ENCODE peak calls at places on chromosomes 3 and 15, in eight cellular contexts. One of them, this sample, is unnamed.

GRCh38 chr15:50224606-50225005 is 40.9 kb downstream of the HDC start:
- DNase-seq in uterus: no peak
- DNase-seq in transverse colon: no peak
- DNase-seq in sigmoid colon: no peak
- DNase-seq in tibial nerve: no peak
- DNase-seq in GM12892: no peak
- DNase-seq in ovary: no peak
- DNase-seq in prostate gland: no peak
- DNase-seq in this sample: no peak

GRCh38 chr3:133374706-133375105 is 25.1 kb upstream of the BFSP2 start:
- DNase-seq in uterus: no peak
- DNase-seq in transverse colon: no peak
- DNase-seq in sigmoid colon: no peak
- DNase-seq in tibial nerve: no peak
- DNase-seq in GM12892: no peak
- DNase-seq in ovary: no peak
- DNase-seq in prostate gland: no peak
- DNase-seq in this sample: no peak

GRCh38 chr3:147843331-147843730 is 434.2 kb downstream of the ZIC1 start:
- DNase-seq in uterus: no peak
- DNase-seq in transverse colon: no peak
- DNase-seq in sigmoid colon: no peak
- DNase-seq in tibial nerve: no peak
- DNase-seq in GM12892: no peak
- DNase-seq in ovary: no peak
- DNase-seq in prostate gland: no peak
- DNase-seq in this sample: no peak

GRCh38 chr3:133296315-133296917 is 103.4 kb upstream of the BFSP2 start:
- DNase-seq in uterus: no peak
- DNase-seq in transverse colon: no peak
- DNase-seq in sigmoid colon: no peak
- DNase-seq in tibial nerve: no peak
- DNase-seq in GM12892: no peak
- DNase-seq in ovary: no peak
- DNase-seq in prostate gland: no peak
- DNase-seq in this sample: no peak

GRCh38 chr3:149541091-149541491 is 66.6 kb downstream of the TM4SF4 start:
- DNase-seq in uterus: no peak
- DNase-seq in transverse colon: no peak
- DNase-seq in sigmoid colon: no peak
- DNase-seq in tibial nerve: no peak
- DNase-seq in GM12892: no peak
- DNase-seq in ovary: no peak
- DNase-seq in prostate gland: no peak
- DNase-seq in this sample: no peak

GRCh38 chr15:30973379-30973778 is 18.0 kb downstream of the MTMR10 start:
- DNase-seq in uterus: no peak
- DNase-seq in transverse colon: no peak
- DNase-seq in sigmoid colon: no peak
- DNase-seq in tibial nerve: no peak
- DNase-seq in GM12892: no peak
- DNase-seq in ovary: no peak
- DNase-seq in prostate gland: no peak
- DNase-seq in this sample: no peak

GRCh38 chr3:183490211-183490601 is 61.8 kb upstream of the MCF2L2 start:
- DNase-seq in uterus: no peak
- DNase-seq in transverse colon: no peak
- DNase-seq in sigmoid colon: no peak
- DNase-seq in tibial nerve: no peak
- DNase-seq in GM12892: no peak
- DNase-seq in ovary: no peak
- DNase-seq in prostate gland: no peak
- DNase-seq in this sample: no peak

GRCh38 chr3:111238896-111239295 is 167.3 kb downstream of the NECTIN3 start:
- DNase-seq in uterus: no peak
- DNase-seq in transverse colon: no peak
- DNase-seq in sigmoid colon: no peak
- DNase-seq in tibial nerve: no peak
- DNase-seq in GM12892: no peak
- DNase-seq in ovary: no peak
- DNase-seq in prostate gland: no peak
- DNase-seq in this sample: no peak

GRCh38 chr15:38652998-38653397 is 88.4 kb upstream of the RASGRP1 start:
- DNase-seq in uterus: no peak
- DNase-seq in transverse colon: peak; percentile 41
- DNase-seq in sigmoid colon: no peak
- DNase-seq in tibial nerve: no peak
- DNase-seq in GM12892: no peak
- DNase-seq in ovary: no peak
- DNase-seq in prostate gland: no peak
- DNase-seq in this sample: no peak

GRCh38 chr15:99526671-99527070 is 39.1 kb upstream of the MEF2A start:
- DNase-seq in uterus: no peak
- DNase-seq in transverse colon: no peak
- DNase-seq in sigmoid colon: no peak
- DNase-seq in tibial nerve: no peak
- DNase-seq in GM12892: no peak
- DNase-seq in ovary: no peak
- DNase-seq in prostate gland: no peak
- DNase-seq in this sample: no peak

GRCh38 chr15:58060575-58060974 is 4.9 kb downstream of the ALDH1A2 start:
- DNase-seq in uterus: no peak
- DNase-seq in transverse colon: no peak
- DNase-seq in sigmoid colon: no peak
- DNase-seq in tibial nerve: no peak
- DNase-seq in GM12892: no peak
- DNase-seq in ovary: no peak
- DNase-seq in prostate gland: no peak
- DNase-seq in this sample: no peak
- TF ChIP-seq POLR2A in uterus: no peak
- TF ChIP-seq POLR2A in transverse colon: no peak
- TF ChIP-seq POLR2A in sigmoid colon: no peak
- TF ChIP-seq POLR2A in tibial nerve: no peak
- TF ChIP-seq POLR2A in GM12892: no peak
- TF ChIP-seq POLR2A in ovary: no peak
- TF ChIP-seq POLR2A in prostate gland: no peak
- TF ChIP-seq POLR2A in this sample: no peak

DNA sequence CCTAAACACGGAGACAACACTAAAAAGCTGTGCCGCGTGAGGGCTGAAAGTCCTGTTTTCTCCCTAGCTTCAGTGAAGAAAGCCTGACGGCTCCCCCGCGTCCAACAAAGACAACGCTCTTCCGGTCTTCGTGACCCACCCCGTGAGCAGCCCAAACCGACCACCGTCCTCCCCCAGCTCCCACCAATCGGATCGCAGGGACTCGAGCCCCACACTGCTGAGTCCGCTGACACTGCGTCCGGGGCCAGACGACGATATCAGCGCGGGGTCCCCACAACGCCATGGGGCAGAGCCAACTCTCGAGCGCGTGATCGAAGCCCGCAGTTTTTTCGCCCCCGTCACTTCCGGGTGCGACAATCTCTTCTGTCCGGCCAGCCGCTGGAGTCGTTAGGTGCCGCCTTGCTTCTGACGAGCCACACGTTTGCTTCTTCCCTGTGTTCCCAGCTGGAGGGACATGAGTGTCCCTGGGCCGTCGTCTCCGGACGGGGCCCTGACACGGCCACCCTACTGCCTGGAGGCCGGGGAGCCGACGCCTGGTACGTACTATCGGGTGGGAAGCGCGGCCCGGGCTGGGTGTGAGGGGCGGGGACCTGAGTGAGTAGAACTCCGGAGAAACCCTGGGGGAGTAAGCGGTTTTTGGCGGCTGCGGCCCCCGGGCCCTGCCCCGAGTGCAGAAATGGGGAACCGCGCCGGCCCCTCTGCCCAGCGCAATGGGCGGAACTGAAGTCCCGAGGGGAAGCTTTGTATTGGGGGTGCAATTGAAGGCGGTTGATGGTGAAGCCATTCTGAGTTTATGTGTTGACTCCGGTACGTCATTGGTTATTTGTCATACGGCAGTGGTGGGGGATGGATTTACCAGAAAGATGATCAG is at the start of gene BLOC1S6:
- DNase-seq in uterus: peak; percentile 89
- DNase-seq in transverse colon: peak; percentile 91
- DNase-seq in sigmoid colon: peak; percentile 95
- DNase-seq in tibial nerve: peak; percentile 77
- DNase-seq in GM12892: peak; percentile 65
- DNase-seq in ovary: peak; percentile 91
- DNase-seq in prostate gland: peak; percentile 81
- DNase-seq in this sample: peak; percentile 62
- TF ChIP-seq POLR2A in uterus: peak; percentile 41
- TF ChIP-seq POLR2A in transverse colon: peak; percentile 85
- TF ChIP-seq POLR2A in sigmoid colon: peak; percentile 63
- TF ChIP-seq POLR2A in tibial nerve: peak; percentile 82
- TF ChIP-seq POLR2A in GM12892: peak; percentile 96
- TF ChIP-seq POLR2A in ovary: peak; percentile 67
- TF ChIP-seq POLR2A in prostate gland: peak; percentile 52
- TF ChIP-seq POLR2A in this sample: peak; percentile 68

GRCh38 chr3:127067116-127067910 is 84.4 kb downstream of the PLXNA1 start:
- DNase-seq in uterus: no peak
- DNase-seq in transverse colon: no peak
- DNase-seq in sigmoid colon: peak; percentile 52
- DNase-seq in tibial nerve: no peak
- DNase-seq in GM12892: no peak
- DNase-seq in ovary: no peak
- DNase-seq in prostate gland: no peak
- DNase-seq in this sample: no peak
- TF ChIP-seq POLR2A in uterus: no peak
- TF ChIP-seq POLR2A in transverse colon: no peak
- TF ChIP-seq POLR2A in sigmoid colon: no peak
- TF ChIP-seq POLR2A in tibial nerve: no peak
- TF ChIP-seq POLR2A in GM12892: no peak
- TF ChIP-seq POLR2A in ovary: no peak
- TF ChIP-seq POLR2A in prostate gland: no peak
- TF ChIP-seq POLR2A in this sample: no peak

DNA sequence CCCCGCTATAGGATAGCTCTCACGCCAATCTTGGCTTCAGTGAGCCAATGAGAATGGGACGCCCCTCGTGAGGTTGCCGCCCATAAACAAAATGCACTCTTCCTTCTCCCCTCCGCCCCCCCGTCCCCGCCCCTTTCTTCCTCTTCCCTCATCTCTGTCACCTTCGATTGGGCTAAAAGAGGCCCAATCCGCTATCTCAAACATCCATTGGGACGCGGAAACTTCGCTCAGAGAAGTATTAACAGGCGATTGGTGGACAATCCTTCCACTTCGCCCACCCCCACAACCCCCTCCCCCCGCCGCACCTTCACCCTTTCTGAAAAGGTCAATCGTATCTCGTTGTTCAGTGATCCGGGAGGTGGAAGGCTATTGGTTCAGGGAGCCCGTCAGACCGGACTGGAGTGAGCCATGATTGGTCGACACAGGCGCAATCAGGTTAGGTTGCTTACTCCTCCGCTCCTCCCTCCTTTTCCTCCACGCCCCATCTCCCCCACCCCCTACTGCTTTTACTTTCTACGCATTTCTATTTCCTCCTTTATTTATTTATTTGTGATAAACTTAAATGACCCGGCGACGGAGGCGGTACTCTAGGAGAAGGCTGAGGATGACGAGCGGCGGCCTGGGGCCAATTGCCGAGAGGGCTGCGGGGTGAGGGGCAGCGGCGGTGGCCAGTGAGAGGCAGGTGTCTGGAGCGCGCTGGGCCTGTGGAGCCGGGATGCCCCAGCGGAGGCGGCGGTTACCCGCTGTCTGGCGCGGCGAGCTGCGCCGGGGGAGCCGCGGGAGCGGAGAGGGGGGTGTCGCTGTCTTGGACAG is 447 bp upstream of the ZBTB20 start:
- DNase-seq in uterus: peak; percentile 98
- DNase-seq in transverse colon: peak; percentile 98
- DNase-seq in sigmoid colon: peak; percentile 100
- DNase-seq in tibial nerve: peak; percentile 98
- DNase-seq in GM12892: peak; percentile 56
- DNase-seq in ovary: peak; percentile 99
- DNase-seq in prostate gland: peak; percentile 99
- DNase-seq in this sample: peak; percentile 72
- TF ChIP-seq POLR2A in uterus: peak; percentile 92
- TF ChIP-seq POLR2A in transverse colon: peak; percentile 89
- TF ChIP-seq POLR2A in sigmoid colon: peak; percentile 76
- TF ChIP-seq POLR2A in tibial nerve: peak; percentile 84
- TF ChIP-seq POLR2A in GM12892: no peak
- TF ChIP-seq POLR2A in ovary: peak; percentile 83
- TF ChIP-seq POLR2A in prostate gland: peak; percentile 93
- TF ChIP-seq POLR2A in this sample: peak; percentile 56

GRCh38 chr3:53823956-53824320 is 22.3 kb downstream of the CHDH start:
- DNase-seq in uterus: no peak
- DNase-seq in transverse colon: no peak
- DNase-seq in sigmoid colon: no peak
- DNase-seq in tibial nerve: no peak
- DNase-seq in GM12892: no peak
- DNase-seq in ovary: no peak
- DNase-seq in prostate gland: no peak
- DNase-seq in this sample: no peak
- TF ChIP-seq POLR2A in uterus: no peak
- TF ChIP-seq POLR2A in transverse colon: no peak
- TF ChIP-seq POLR2A in sigmoid colon: no peak
- TF ChIP-seq POLR2A in tibial nerve: no peak
- TF ChIP-seq POLR2A in GM12892: no peak
- TF ChIP-seq POLR2A in ovary: no peak
- TF ChIP-seq POLR2A in prostate gland: no peak
- TF ChIP-seq POLR2A in this sample: no peak

GRCh38 chr3:25663324-25664065 is 1.2 kb downstream of the TOP2B start:
- DNase-seq in uterus: no peak
- DNase-seq in transverse colon: peak; percentile 27
- DNase-seq in sigmoid colon: no peak
- DNase-seq in tibial nerve: no peak
- DNase-seq in GM12892: no peak
- DNase-seq in ovary: no peak
- DNase-seq in prostate gland: no peak
- DNase-seq in this sample: no peak
- TF ChIP-seq POLR2A in uterus: no peak
- TF ChIP-seq POLR2A in transverse colon: no peak
- TF ChIP-seq POLR2A in sigmoid colon: no peak
- TF ChIP-seq POLR2A in tibial nerve: no peak
- TF ChIP-seq POLR2A in GM12892: no peak
- TF ChIP-seq POLR2A in ovary: no peak
- TF ChIP-seq POLR2A in prostate gland: no peak
- TF ChIP-seq POLR2A in this sample: no peak

DNA sequence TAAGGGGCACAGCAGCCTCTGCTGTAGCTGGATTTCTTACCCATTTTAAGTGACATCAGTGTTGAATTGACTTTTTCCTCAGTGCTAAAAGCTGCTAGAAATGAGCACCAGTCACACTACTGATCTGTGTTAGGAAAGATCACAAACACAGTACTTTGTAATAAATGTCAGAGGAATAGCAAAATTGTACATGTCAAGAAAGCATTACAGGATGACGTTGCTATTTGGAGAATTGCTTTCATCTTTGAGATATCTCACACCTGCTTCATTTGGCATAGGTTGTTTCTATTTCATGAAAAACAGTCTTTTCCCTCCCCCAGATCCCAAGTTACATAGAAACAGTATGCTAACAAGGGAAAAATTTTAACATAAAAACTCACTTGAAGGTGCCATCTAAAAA is 77.8 kb downstream of the SLC25A26 start:
- DNase-seq in uterus: no peak
- DNase-seq in transverse colon: no peak
- DNase-seq in sigmoid colon: no peak
- DNase-seq in tibial nerve: no peak
- DNase-seq in GM12892: no peak
- DNase-seq in ovary: no peak
- DNase-seq in prostate gland: no peak
- DNase-seq in this sample: no peak
- TF ChIP-seq POLR2A in uterus: no peak
- TF ChIP-seq POLR2A in transverse colon: no peak
- TF ChIP-seq POLR2A in sigmoid colon: no peak
- TF ChIP-seq POLR2A in tibial nerve: no peak
- TF ChIP-seq POLR2A in GM12892: no peak
- TF ChIP-seq POLR2A in ovary: no peak
- TF ChIP-seq POLR2A in prostate gland: no peak
- TF ChIP-seq POLR2A in this sample: no peak